ENCODE peak calls at places on chromosome 2, in six cellular contexts. S, J, R, V, X and G are unnamed samples.

GRCh38 chr2:171889333-171889732 is 4.7 kb downstream of the SLC25A12 start:
- DNase-seq in S (no peak), J (no peak), R (no peak), V (no peak), X (no peak), G (no peak)

GRCh38 chr2:101831351-101831865 is 133.9 kb downstream of the MAP4K4 start:
- DNase-seq in S (peak), J (peak), R (peak), V (peak), X (peak), G (peak)

GRCh38 chr2:13660231-13660630 is 943.5 kb downstream of the TRIB2 start:
- DNase-seq in S (no peak), J (no peak), R (no peak), V (no peak), X (no peak), G (no peak)

GRCh38 chr2:238467772-238468171 is 41.0 kb downstream of the ASB1 start:
- DNase-seq in S (no peak), J (no peak), R (no peak), V (peak), X (no peak), G (peak)

GRCh38 chr2:46095821-46096220 is 201.4 kb upstream of the EPAS1 start:
- DNase-seq in S (no peak), J (no peak), R (no peak), V (peak), X (no peak), G (no peak)

GRCh38 chr2:134778372-134778771 is 59.6 kb upstream of the TMEM163 start:
- DNase-seq in S (peak), J (peak), R (no peak), V (no peak), X (peak), G (no peak)

GRCh38 chr2:222791946-222792649 is 68.7 kb upstream of the ACSL3 start:
- DNase-seq in S (no peak), J (no peak), R (peak), V (no peak), X (no peak), G (peak)

GRCh38 chr2:37526323-37526722 is 145.1 kb downstream of the CDC42EP3 start:
- DNase-seq in S (no peak), J (no peak), R (no peak), V (peak), X (no peak), G (no peak)

GRCh38 chr2:170505631-170506270 is 209.4 kb upstream of the SP5 start:
- DNase-seq in S (peak), J (no peak), R (peak), V (no peak), X (peak), G (peak)

GRCh38 chr2:37997629-37998028 is 72.5 kb downstream of the RMDN2 start:
- DNase-seq in S (no peak), J (no peak), R (no peak), V (no peak), X (no peak), G (peak)

GRCh38 chr2:118855451-118856279 is 8.2 kb upstream of the EN1 start:
- DNase-seq in S (peak), J (peak), R (peak), V (peak), X (peak), G (peak)

GRCh38 chr2:144453486-144454158 is 66.3 kb downstream of the ZEB2 start:
- DNase-seq in S (no peak), J (no peak), R (no peak), V (peak), X (no peak), G (peak)

GRCh38 chr2:23585218-23585945 is 200.4 kb downstream of the KLHL29 start:
- DNase-seq in S (no peak), J (no peak), R (peak), V (no peak), X (no peak), G (no peak)

GRCh38 chr2:39875182-39875913 is 96.3 kb upstream of the THUMPD2 start:
- DNase-seq in S (no peak), J (no peak), R (no peak), V (peak), X (no peak), G (peak)

GRCh38 chr2:99689135-99689742 is 199.4 kb upstream of the REV1 start:
- DNase-seq in S (no peak), J (no peak), R (no peak), V (no peak), X (no peak), G (no peak)

GRCh38 chr2:142291964-142292363 is 161.1 kb upstream of the LRP1B start:
- DNase-seq in S (no peak), J (no peak), R (no peak), V (no peak), X (no peak), G (no peak)

GRCh38 chr2:86048383-86048701 is 57.3 kb downstream of the POLR1A start:
- DNase-seq in S (no peak), J (no peak), R (no peak), V (no peak), X (no peak), G (no peak)

GRCh38 chr2:233453916-233454315 is 99.6 kb downstream of the DGKD start:
- DNase-seq in S (no peak), J (no peak), R (no peak), V (no peak), X (no peak), G (no peak)

GRCh38 chr2:98252394-98252793 is 93.9 kb upstream of the CNGA3 start:
- DNase-seq in S (no peak), J (no peak), R (no peak), V (no peak), X (no peak), G (no peak)

GRCh38 chr2:42903821-42904575 is 111.6 kb upstream of the HAAO start:
- DNase-seq in S (no peak), J (peak), R (no peak), V (no peak), X (no peak), G (no peak)

GRCh38 chr2:64019975-64020281 is 700 bp upstream of the VPS54 start:
- DNase-seq in S (no peak), J (no peak), R (no peak), V (no peak), X (no peak), G (peak)

GRCh38 chr2:84906108-84906899 is 848 bp downstream of the TMSB10 start:
- DNase-seq in S (no peak), J (peak), R (peak), V (no peak), X (peak), G (no peak)

GRCh38 chr2:84904717-84905174 is 710 bp upstream of the TMSB10 start:
- DNase-seq in S (peak), J (peak), R (peak), V (peak), X (peak), G (peak)

GRCh38 chr2:84902526-84902925 is 2.9 kb upstream of the TMSB10 start:
- DNase-seq in S (no peak), J (no peak), R (no peak), V (no peak), X (no peak), G (no peak)

GRCh38 chr2:84905181-84906107 is at the start of gene TMSB10:
- DNase-seq in S (peak), J (peak), R (peak), V (peak), X (peak), G (peak)

DNA sequence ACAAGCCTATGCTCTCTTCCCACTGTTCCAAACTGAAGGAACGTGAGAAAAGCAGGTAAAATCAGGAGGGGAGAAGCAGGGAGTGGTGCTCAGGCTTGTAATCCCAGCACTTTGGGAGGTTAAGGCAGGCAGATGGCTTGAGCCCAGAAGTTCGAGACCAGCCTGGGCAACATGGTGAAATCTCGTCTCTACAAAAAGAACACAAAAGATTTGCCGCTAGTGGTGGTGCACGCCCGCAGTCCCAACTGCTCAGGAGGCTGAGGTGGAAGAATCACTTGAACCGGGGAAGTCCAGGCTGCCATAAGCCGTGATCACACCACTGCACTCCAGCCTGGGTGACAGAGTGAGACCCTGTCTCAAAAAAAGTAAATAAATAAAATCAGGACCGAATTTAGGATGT is 1.3 kb upstream of the TMSB10 start:
- DNase-seq in S (no peak), J (no peak), R (no peak), V (no peak), X (no peak), G (no peak)
- H3K4me3 ChIP-seq in S (peak), J (no peak), R (peak), V (no peak), X (peak), G (no peak)

GRCh38 chr2:228689049-228689448 is 507.6 kb upstream of the SPHKAP start:
- DNase-seq in S (peak), J (peak), R (no peak), V (no peak), X (peak), G (peak)
- TF ChIP-seq CTCF in S (peak), J (no peak), R (peak), V (no peak), X (peak), G (peak)

GRCh38 chr2:164802095-164802744 is 39.4 kb downstream of the COBLL1 start:
- DNase-seq in S (no peak), J (no peak), R (no peak), V (no peak), X (no peak), G (no peak)
- H3K4me3 ChIP-seq in S (no peak), J (no peak), R (no peak), V (no peak), X (no peak), G (no peak)

GRCh38 chr2:14884651-14885050 is 252.1 kb downstream of the LRATD1 start:
- DNase-seq in S (no peak), J (no peak), R (no peak), V (no peak), X (no peak), G (no peak)

GRCh38 chr2:14881663-14882327 is 249.3 kb downstream of the LRATD1 start:
- DNase-seq in S (no peak), J (no peak), R (no peak), V (no peak), X (no peak), G (no peak)
- TF ChIP-seq CTCF in S (no peak), J (no peak), R (no peak), V (no peak), X (no peak), G (no peak)

GRCh38 chr2:176188218-176188968 is at the start of gene HOXD1:
- DNase-seq in S (peak), J (peak), R (peak), V (no peak), X (peak), G (no peak)
- H3K4me3 ChIP-seq in S (peak), J (peak), R (peak), V (peak), X (peak), G (peak)

GRCh38 chr2:81703831-81704230 is 1399.3 kb upstream of the LRRTM1 start:
- DNase-seq in S (no peak), J (no peak), R (no peak), V (no peak), X (no peak), G (no peak)

DNA sequence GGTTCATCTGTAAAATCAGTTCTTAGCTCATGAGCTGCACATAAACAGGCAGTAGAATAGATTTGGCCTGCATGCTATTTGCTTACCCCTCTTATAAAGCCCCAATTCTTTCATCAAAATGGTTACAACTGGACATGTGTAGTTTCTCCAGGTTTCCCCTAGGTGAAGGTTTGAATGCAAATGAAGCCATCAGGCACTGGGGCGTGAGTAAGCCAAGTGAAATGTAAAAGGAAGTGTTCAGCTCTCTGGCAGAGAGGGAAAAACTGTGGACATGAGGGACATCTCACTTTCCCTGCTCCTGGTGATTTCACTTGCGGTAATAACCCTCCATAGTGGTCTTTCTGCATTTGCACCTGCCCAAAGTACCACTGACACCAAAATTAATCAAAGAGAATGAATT is 1402.3 kb upstream of the LRRTM1 start:
- DNase-seq in S (peak), J (no peak), R (no peak), V (no peak), X (peak), G (no peak)
- TF ChIP-seq CTCF in S (no peak), J (no peak), R (no peak), V (no peak), X (no peak), G (no peak)